ENCODE peak calls at places on chromosomes 5 and 9, in ten cellular contexts. One of them, this sample, is unnamed.

GRCh38 chr5:120901199-120901598 is 437.1 kb downstream of the PRR16 start:
- DNase-seq in MCF 10A: peak; percentile 76
- DNase-seq in NAMALWA: no peak
- DNase-seq in RKO: peak; percentile 3
- DNase-seq in stimulated activated CD4-positive, alpha-beta T cell treated with anti-CD3 and anti-CD28 coated beads, Interleukin-4, amount 100 ng/mL, for 1 hour: no peak
- DNase-seq in CD8-positive, alpha-beta memory T cell: no peak
- DNase-seq in left colon: no peak
- DNase-seq in activated CD8-positive, alpha-beta memory T cell treated with anti-CD3 and anti-CD28 coated beads, Interleukin-2, amount 10 ng/mL, durations not matched to agents 7 days and 5 days: no peak
- DNase-seq in ELR: peak; percentile 47
- DNase-seq in nucleus accumbens: no peak
- DNase-seq in this sample: no peak

GRCh38 chr5:145324767-145325479 is 510.2 kb downstream of the PRELID2 start:
- DNase-seq in MCF 10A: no peak
- DNase-seq in NAMALWA: no peak
- DNase-seq in RKO: no peak
- DNase-seq in stimulated activated CD4-positive, alpha-beta T cell treated with anti-CD3 and anti-CD28 coated beads, Interleukin-4, amount 100 ng/mL, for 1 hour: no peak
- DNase-seq in CD8-positive, alpha-beta memory T cell: no peak
- DNase-seq in left colon: no peak
- DNase-seq in activated CD8-positive, alpha-beta memory T cell treated with anti-CD3 and anti-CD28 coated beads, Interleukin-2, amount 10 ng/mL, durations not matched to agents 7 days and 5 days: no peak
- DNase-seq in ELR: no peak
- DNase-seq in nucleus accumbens: no peak
- DNase-seq in this sample: no peak

GRCh38 chr9:121246821-121247511 is 21.0 kb upstream of the GSN start:
- DNase-seq in MCF 10A: peak; percentile 55
- DNase-seq in NAMALWA: no peak
- DNase-seq in RKO: peak; percentile 34
- DNase-seq in stimulated activated CD4-positive, alpha-beta T cell treated with anti-CD3 and anti-CD28 coated beads, Interleukin-4, amount 100 ng/mL, for 1 hour: no peak
- DNase-seq in CD8-positive, alpha-beta memory T cell: no peak
- DNase-seq in left colon: no peak
- DNase-seq in activated CD8-positive, alpha-beta memory T cell treated with anti-CD3 and anti-CD28 coated beads, Interleukin-2, amount 10 ng/mL, durations not matched to agents 7 days and 5 days: no peak
- DNase-seq in ELR: peak; percentile 81
- DNase-seq in nucleus accumbens: no peak
- DNase-seq in this sample: no peak

GRCh38 chr9:95808001-95808400 is 67.5 kb upstream of the ERCC6L2 start:
- DNase-seq in MCF 10A: peak; percentile 61
- DNase-seq in NAMALWA: no peak
- DNase-seq in RKO: no peak
- DNase-seq in stimulated activated CD4-positive, alpha-beta T cell treated with anti-CD3 and anti-CD28 coated beads, Interleukin-4, amount 100 ng/mL, for 1 hour: no peak
- DNase-seq in CD8-positive, alpha-beta memory T cell: no peak
- DNase-seq in left colon: no peak
- DNase-seq in activated CD8-positive, alpha-beta memory T cell treated with anti-CD3 and anti-CD28 coated beads, Interleukin-2, amount 10 ng/mL, durations not matched to agents 7 days and 5 days: no peak
- DNase-seq in ELR: peak; percentile 36
- DNase-seq in nucleus accumbens: no peak
- DNase-seq in this sample: no peak

GRCh38 chr5:95836544-95836943 is 14.0 kb upstream of the GLRX start:
- DNase-seq in MCF 10A: no peak
- DNase-seq in NAMALWA: no peak
- DNase-seq in RKO: no peak
- DNase-seq in stimulated activated CD4-positive, alpha-beta T cell treated with anti-CD3 and anti-CD28 coated beads, Interleukin-4, amount 100 ng/mL, for 1 hour: no peak
- DNase-seq in CD8-positive, alpha-beta memory T cell: no peak
- DNase-seq in left colon: no peak
- DNase-seq in activated CD8-positive, alpha-beta memory T cell treated with anti-CD3 and anti-CD28 coated beads, Interleukin-2, amount 10 ng/mL, durations not matched to agents 7 days and 5 days: no peak
- DNase-seq in ELR: no peak
- DNase-seq in nucleus accumbens: no peak
- DNase-seq in this sample: no peak

GRCh38 chr5:170161069-170161468 is 55.4 kb downstream of the FOXI1 start:
- DNase-seq in MCF 10A: no peak
- DNase-seq in NAMALWA: peak; percentile 29
- DNase-seq in RKO: no peak
- DNase-seq in stimulated activated CD4-positive, alpha-beta T cell treated with anti-CD3 and anti-CD28 coated beads, Interleukin-4, amount 100 ng/mL, for 1 hour: no peak
- DNase-seq in CD8-positive, alpha-beta memory T cell: no peak
- DNase-seq in left colon: no peak
- DNase-seq in activated CD8-positive, alpha-beta memory T cell treated with anti-CD3 and anti-CD28 coated beads, Interleukin-2, amount 10 ng/mL, durations not matched to agents 7 days and 5 days: no peak
- DNase-seq in ELR: no peak
- DNase-seq in nucleus accumbens: no peak
- DNase-seq in this sample: no peak

GRCh38 chr5:111755264-111755941 is 1.6 kb downstream of the NREP start:
- DNase-seq in MCF 10A: no peak
- DNase-seq in NAMALWA: peak; percentile 42
- DNase-seq in RKO: no peak
- DNase-seq in stimulated activated CD4-positive, alpha-beta T cell treated with anti-CD3 and anti-CD28 coated beads, Interleukin-4, amount 100 ng/mL, for 1 hour: no peak
- DNase-seq in CD8-positive, alpha-beta memory T cell: no peak
- DNase-seq in left colon: no peak
- DNase-seq in activated CD8-positive, alpha-beta memory T cell treated with anti-CD3 and anti-CD28 coated beads, Interleukin-2, amount 10 ng/mL, durations not matched to agents 7 days and 5 days: no peak
- DNase-seq in ELR: no peak
- DNase-seq in nucleus accumbens: no peak
- DNase-seq in this sample: no peak

GRCh38 chr5:1497271-1497777 is 26.4 kb downstream of the LPCAT1 start:
- DNase-seq in MCF 10A: no peak
- DNase-seq in NAMALWA: peak; percentile 54
- DNase-seq in RKO: no peak
- DNase-seq in stimulated activated CD4-positive, alpha-beta T cell treated with anti-CD3 and anti-CD28 coated beads, Interleukin-4, amount 100 ng/mL, for 1 hour: no peak
- DNase-seq in CD8-positive, alpha-beta memory T cell: no peak
- DNase-seq in left colon: no peak
- DNase-seq in activated CD8-positive, alpha-beta memory T cell treated with anti-CD3 and anti-CD28 coated beads, Interleukin-2, amount 10 ng/mL, durations not matched to agents 7 days and 5 days: no peak
- DNase-seq in ELR: no peak
- DNase-seq in nucleus accumbens: peak; percentile 19
- DNase-seq in this sample: no peak

GRCh38 chr5:1525624-1525985 is 1.8 kb upstream of the LPCAT1 start:
- DNase-seq in MCF 10A: no peak
- DNase-seq in NAMALWA: peak; percentile 68
- DNase-seq in RKO: no peak
- DNase-seq in stimulated activated CD4-positive, alpha-beta T cell treated with anti-CD3 and anti-CD28 coated beads, Interleukin-4, amount 100 ng/mL, for 1 hour: no peak
- DNase-seq in CD8-positive, alpha-beta memory T cell: no peak
- DNase-seq in left colon: peak; percentile 5
- DNase-seq in activated CD8-positive, alpha-beta memory T cell treated with anti-CD3 and anti-CD28 coated beads, Interleukin-2, amount 10 ng/mL, durations not matched to agents 7 days and 5 days: peak; percentile 26
- DNase-seq in ELR: no peak
- DNase-seq in nucleus accumbens: no peak
- DNase-seq in this sample: no peak

GRCh38 chr9:114671605-114672004 is 10.4 kb downstream of the TEX48 start:
- DNase-seq in MCF 10A: no peak
- DNase-seq in NAMALWA: no peak
- DNase-seq in RKO: no peak
- DNase-seq in stimulated activated CD4-positive, alpha-beta T cell treated with anti-CD3 and anti-CD28 coated beads, Interleukin-4, amount 100 ng/mL, for 1 hour: no peak
- DNase-seq in CD8-positive, alpha-beta memory T cell: no peak
- DNase-seq in left colon: no peak
- DNase-seq in activated CD8-positive, alpha-beta memory T cell treated with anti-CD3 and anti-CD28 coated beads, Interleukin-2, amount 10 ng/mL, durations not matched to agents 7 days and 5 days: no peak
- DNase-seq in ELR: no peak
- DNase-seq in nucleus accumbens: no peak
- DNase-seq in this sample: no peak

GRCh38 chr9:69970001-69970531 is 73.6 kb upstream of the MAMDC2 start:
- DNase-seq in MCF 10A: no peak
- DNase-seq in NAMALWA: no peak
- DNase-seq in RKO: no peak
- DNase-seq in stimulated activated CD4-positive, alpha-beta T cell treated with anti-CD3 and anti-CD28 coated beads, Interleukin-4, amount 100 ng/mL, for 1 hour: no peak
- DNase-seq in CD8-positive, alpha-beta memory T cell: no peak
- DNase-seq in left colon: no peak
- DNase-seq in activated CD8-positive, alpha-beta memory T cell treated with anti-CD3 and anti-CD28 coated beads, Interleukin-2, amount 10 ng/mL, durations not matched to agents 7 days and 5 days: no peak
- DNase-seq in ELR: peak; percentile 49
- DNase-seq in nucleus accumbens: no peak
- DNase-seq in this sample: no peak

GRCh38 chr5:54007822-54008777 is 302.3 kb downstream of the ARL15 start:
- DNase-seq in MCF 10A: no peak
- DNase-seq in NAMALWA: no peak
- DNase-seq in RKO: peak; percentile 23
- DNase-seq in stimulated activated CD4-positive, alpha-beta T cell treated with anti-CD3 and anti-CD28 coated beads, Interleukin-4, amount 100 ng/mL, for 1 hour: no peak
- DNase-seq in CD8-positive, alpha-beta memory T cell: no peak
- DNase-seq in left colon: no peak
- DNase-seq in activated CD8-positive, alpha-beta memory T cell treated with anti-CD3 and anti-CD28 coated beads, Interleukin-2, amount 10 ng/mL, durations not matched to agents 7 days and 5 days: no peak
- DNase-seq in ELR: peak; percentile 66
- DNase-seq in nucleus accumbens: no peak
- DNase-seq in this sample: no peak